ENCODE peak calls at places on chromosomes 5 and 9, in seven cellular contexts. V is GM12878, F is HCT116, C is SK-N-SH, L is K562, Z is HepG2, Q is H1. S is an unnamed sample.

GRCh38 chr5:24347206-24347605 is 297.6 kb downstream of the CDH10 start:
- DNase-seq in C (no peak), V (no peak), L (no peak), Q (no peak), Z (no peak), F (no peak), S (no peak)

GRCh38 chr9:133135193-133135745 is 14.2 kb upstream of the RALGDS start:
- DNase-seq in C (peak), Q (no peak), F (peak), L (no peak), V (no peak), Z (no peak), S (no peak)

GRCh38 chr9:81103597-81104471 is 585.5 kb downstream of the TLE1 start:
- DNase-seq in Z (no peak), V (no peak), L (no peak), C (peak), F (no peak), Q (no peak), S (peak)

GRCh38 chr9:76717611-76718010 is 46.6 kb upstream of the PCA3 start:
- DNase-seq in Q (no peak), C (no peak), L (no peak), F (no peak), Z (no peak), V (no peak), S (no peak)

GRCh38 chr9:81690251-81690851 is 1.0 kb upstream of the TLE1 start:
- DNase-seq in Z (no peak), Q (no peak), V (no peak), F (no peak), C (no peak), L (no peak), S (peak)

GRCh38 chr5:68239485-68239884 is 23.9 kb downstream of the PIK3R1 start:
- DNase-seq in Q (no peak), Z (peak), V (no peak), F (no peak), C (peak), L (no peak), S (no peak)

GRCh38 chr5:76503929-76504328 is 100.8 kb downstream of the IQGAP2 start:
- DNase-seq in C (no peak), F (no peak), Z (peak), V (no peak), L (no peak), Q (no peak), S (no peak)

GRCh38 chr5:105688227-105688807 is 1982.4 kb downstream of the EFNA5 start:
- DNase-seq in C (peak), F (no peak), V (no peak), Z (no peak), L (no peak), Q (peak), S (no peak)

GRCh38 chr5:55134053-55134722 is 25.8 kb upstream of the GPX8 start:
- DNase-seq in L (no peak), Z (no peak), Q (no peak), C (no peak), V (no peak), F (no peak), S (no peak)

GRCh38 chr5:84779206-84779605 is 394.5 kb upstream of the EDIL3 start:
- DNase-seq in Q (no peak), L (no peak), F (no peak), C (no peak), V (no peak), Z (no peak), S (no peak)

GRCh38 chr5:126998201-126998631 is 32.1 kb downstream of the MARCHF3 start:
- DNase-seq in Z (no peak), L (no peak), Q (no peak), F (no peak), C (no peak), V (peak), S (peak)

GRCh38 chr5:127639804-127640203 is 9.1 kb upstream of the CTXN3 start:
- DNase-seq in V (no peak), Z (no peak), F (no peak), L (no peak), C (no peak), Q (no peak), S (no peak)

GRCh38 chr9:129887210-129888084 is 52.2 kb downstream of the USP20 start:
- DNase-seq in Q (no peak), F (no peak), C (no peak), L (peak), V (peak), Z (no peak), S (no peak)

GRCh38 chr9:117074782-117075510 is 339.9 kb downstream of the ASTN2 start:
- DNase-seq in C (peak), Q (no peak), Z (no peak), F (no peak), V (no peak), L (no peak), S (no peak)

GRCh38 chr5:157718529-157718928 is 12.7 kb upstream of the THG1L start:
- DNase-seq in V (peak), Z (peak), Q (no peak), C (peak), L (peak), F (peak), S (peak)

GRCh38 chr5:2375796-2376195 is 375.7 kb downstream of the IRX2 start:
- DNase-seq in C (no peak), Q (no peak), L (no peak), V (no peak), Z (no peak), F (no peak), S (no peak)

GRCh38 chr9:124261787-124262595 is 4.2 kb downstream of the NEK6 start:
- DNase-seq in Z (no peak), F (no peak), Q (no peak), C (no peak), V (no peak), L (no peak), S (no peak)

GRCh38 chr5:169561883-169562282 is 21.7 kb upstream of the SPDL1 start:
- DNase-seq in C (no peak), L (no peak), V (no peak), Q (no peak), Z (no peak), F (no peak), S (no peak)

DNA sequence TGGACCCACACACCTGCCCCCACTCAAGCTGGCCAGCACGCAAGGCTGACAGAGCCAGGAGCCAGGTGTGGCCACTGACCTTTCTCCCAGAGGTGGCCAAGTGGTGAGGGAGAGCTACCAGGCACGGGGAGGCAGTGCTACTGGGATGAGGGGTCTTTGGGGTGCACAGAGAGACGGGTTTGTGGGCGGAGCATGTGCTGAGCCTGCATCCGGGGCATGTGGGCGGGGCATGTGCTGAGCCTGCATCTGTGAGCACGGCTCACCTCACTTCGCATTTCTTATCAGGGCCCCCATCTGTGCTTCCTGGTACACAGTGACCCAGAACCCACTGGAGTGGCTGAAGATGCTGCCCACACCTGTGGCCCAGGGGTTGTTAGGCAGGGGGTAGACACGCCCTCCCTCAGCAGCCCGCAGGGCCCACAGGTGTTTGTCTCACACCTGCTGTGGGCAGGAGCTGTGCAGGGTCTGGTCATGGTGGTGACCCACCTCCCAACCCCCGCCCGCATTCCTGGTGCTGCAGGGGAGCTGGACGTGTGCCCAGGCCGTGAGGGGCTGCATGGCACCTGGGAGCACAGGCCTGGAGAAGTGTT is 21.5 kb downstream of the CCDC187 start:
- DNase-seq in F (no peak), Q (no peak), Z (no peak), L (peak), V (no peak), C (no peak), S (no peak)
- TF ChIP-seq JUND in F (no peak), Q (no peak), Z (no peak), L (no peak), V (no peak), C (no peak), S (no peak)

GRCh38 chr5:155343468-155343867 is 329.9 kb downstream of the KIF4B start:
- DNase-seq in F (no peak), L (no peak), Q (no peak), Z (no peak), C (no peak), V (no peak), S (no peak)

DNA sequence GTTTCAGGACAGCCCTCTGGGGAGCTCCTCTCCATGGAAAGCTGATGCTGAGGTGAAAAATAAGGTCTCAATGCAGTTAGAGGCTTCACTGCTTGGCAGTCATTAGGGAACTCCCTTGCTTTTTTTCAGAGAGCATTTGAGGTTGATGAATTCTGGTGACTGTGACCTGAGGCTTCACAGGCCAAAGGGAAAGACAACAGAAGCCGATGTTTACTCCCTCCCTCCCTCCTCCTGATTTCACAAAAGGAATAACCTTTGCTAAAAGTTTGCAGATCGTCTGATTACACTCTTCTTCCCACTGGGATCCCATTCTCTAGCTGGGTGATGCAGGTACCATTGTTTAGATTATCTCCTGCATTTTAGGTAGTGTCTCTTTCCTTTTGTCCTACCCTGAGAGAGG is 329.4 kb downstream of the KIF4B start:
- DNase-seq in F (no peak), Q (no peak), Z (no peak), V (no peak), C (no peak), L (no peak), S (no peak)
- TF ChIP-seq JUND in F (no peak), Q (no peak), Z (no peak), V (no peak), C (no peak), L (no peak), S (no peak)

GRCh38 chr9:111896942-111897830 is 572 bp downstream of the UGCG start:
- DNase-seq in V (no peak), L (peak), Q (peak), Z (peak), F (no peak), C (peak), S (no peak)
- TF ChIP-seq JUND in V (no peak), L (no peak), Q (no peak), Z (no peak), F (no peak), C (no peak), S (no peak)

GRCh38 chr9:127644428-127644827 is 32.4 kb downstream of the STXBP1 start:
- DNase-seq in L (no peak), V (no peak), Q (no peak), F (no peak), C (no peak), Z (no peak), S (no peak)
- TF ChIP-seq JUND in L (no peak), V (no peak), Q (no peak), F (no peak), C (no peak), Z (no peak), S (no peak)

DNA sequence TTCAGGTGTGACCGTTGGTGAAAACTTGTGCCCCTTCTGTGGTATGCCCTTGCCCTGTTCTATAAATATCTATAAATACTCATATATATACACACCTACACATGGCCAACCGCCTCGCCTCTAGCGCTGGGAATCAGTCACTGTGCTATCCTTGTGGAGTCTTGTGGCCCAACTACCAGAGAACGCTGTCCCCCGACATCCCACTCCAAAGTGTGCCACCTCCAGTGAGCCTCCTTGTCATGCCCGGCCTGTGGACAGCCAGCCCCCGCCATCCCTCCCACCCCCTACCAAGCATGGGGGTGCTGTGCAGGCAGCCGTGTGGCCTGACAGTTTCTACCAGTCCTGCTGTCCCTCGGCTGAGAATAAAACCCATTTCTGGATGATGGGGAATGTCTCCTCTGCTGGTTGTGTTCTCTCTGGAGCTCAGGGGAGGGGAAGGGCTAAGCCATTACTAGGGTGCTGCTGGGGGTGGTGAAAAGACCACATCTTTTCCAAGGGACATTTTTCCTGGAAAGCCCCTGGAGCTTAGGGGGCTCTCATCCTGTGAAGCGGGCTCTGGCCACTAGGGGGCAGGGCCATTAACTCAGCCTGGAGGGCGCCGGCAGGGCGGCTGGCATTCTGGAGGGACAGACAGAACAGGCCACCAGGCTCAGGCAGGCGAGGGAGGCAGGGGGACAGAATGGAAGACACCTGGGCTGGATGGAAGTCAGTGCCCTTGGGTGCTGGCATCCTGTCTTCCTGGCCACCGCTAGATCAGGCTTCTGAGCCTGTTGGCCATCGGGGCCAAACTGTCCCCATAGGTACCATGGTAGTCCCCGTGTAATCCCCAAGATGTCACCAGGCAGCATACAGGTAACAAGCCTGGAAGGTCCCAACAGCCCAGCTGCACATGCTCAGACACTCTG is 20.7 kb downstream of the GOLGA2 start:
- DNase-seq in Q (peak), C (peak), V (no peak), Z (peak), F (peak), L (peak), S (peak)
- TF ChIP-seq JUND in Q (no peak), C (no peak), V (no peak), Z (no peak), F (no peak), L (no peak), S (no peak)

GRCh38 chr9:26058111-26058895 is 380.1 kb upstream of the TUSC1 start:
- DNase-seq in C (no peak), F (no peak), L (no peak), Q (no peak), V (no peak), Z (no peak), S (no peak)

GRCh38 chr9:26053954-26054353 is 375.7 kb upstream of the TUSC1 start:
- DNase-seq in L (no peak), V (no peak), Q (no peak), C (no peak), F (no peak), Z (no peak), S (no peak)

GRCh38 chr9:26054600-26055516 is 376.6 kb upstream of the TUSC1 start:
- DNase-seq in L (no peak), Z (no peak), C (no peak), F (no peak), V (no peak), Q (no peak), S (no peak)
- TF ChIP-seq JUND in L (no peak), Z (no peak), C (peak), F (no peak), V (no peak), Q (no peak), S (no peak)

DNA sequence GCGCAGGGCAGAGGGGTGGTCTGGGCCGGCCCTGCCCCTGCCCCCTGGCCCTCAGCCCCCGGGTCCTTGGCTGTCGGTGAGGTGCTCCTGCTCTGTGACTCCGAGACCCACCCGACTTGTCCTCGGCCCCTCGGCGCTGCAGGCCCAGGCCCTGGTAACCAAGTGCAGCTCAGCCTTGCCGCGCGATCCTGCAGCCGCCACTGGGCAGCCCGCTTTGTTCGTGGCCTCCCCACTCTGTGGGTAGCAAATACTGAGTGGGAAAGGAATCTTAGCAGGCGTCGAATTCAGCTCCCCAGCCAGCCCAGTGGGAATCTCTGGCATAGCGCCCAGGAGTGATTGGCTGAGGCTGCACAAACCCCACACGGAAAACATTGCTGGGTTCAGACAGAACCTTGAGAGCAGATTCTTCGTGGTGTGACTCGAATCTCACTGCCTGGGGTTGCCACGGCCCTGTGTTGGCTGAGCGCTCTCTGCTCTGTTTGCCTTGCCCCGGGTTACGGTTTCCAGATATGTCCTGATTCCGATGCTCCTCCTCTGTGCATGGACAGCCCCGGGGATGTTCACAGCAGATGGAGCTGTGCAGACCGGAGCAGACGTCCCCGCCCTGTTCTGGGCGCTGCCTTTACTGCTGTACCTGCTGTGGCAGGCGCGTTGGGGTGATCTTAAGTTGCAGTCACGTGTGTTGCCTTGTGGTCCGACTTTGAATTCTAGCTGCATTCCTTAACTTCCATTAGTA is 13.4 kb upstream of the EXOC3 start:
- DNase-seq in Z (no peak), L (peak), F (no peak), V (no peak), Q (no peak), C (no peak), S (no peak)
- TF ChIP-seq JUND in Z (no peak), L (no peak), F (no peak), V (no peak), Q (no peak), C (no peak), S (no peak)